ENCODE peak calls at places on chromosomes 13 and 19, in four cellular contexts. E is H1, L is WTC11, O is HCT116. V is an unnamed sample.

GRCh38 chr19:50835785-50836542 is 2.6 kb upstream of the KLK15 start:
- DNase-seq in E (peak), L (peak), O (peak), V (peak)

GRCh38 chr19:48372904-48373303 is 8.7 kb downstream of the SYNGR4 start:
- DNase-seq in E (no peak), L (no peak), O (no peak), V (no peak)

GRCh38 chr19:39425744-39426143 is 10.0 kb downstream of the RPS16 start:
- DNase-seq in E (no peak), L (no peak), O (no peak), V (no peak)

GRCh38 chr19:29260477-29261317 is 47.7 kb upstream of the UQCRFS1 start:
- DNase-seq in E (peak), L (peak), O (peak), V (peak)

GRCh38 chr13:98299243-98299953 is 122.3 kb upstream of the RNF113B start:
- DNase-seq in E (no peak), L (no peak), O (no peak), V (no peak)

GRCh38 chr13:29594310-29594709 is 1.2 kb downstream of the SLC7A1 start:
- DNase-seq in E (no peak), L (no peak), O (no peak), V (no peak)

GRCh38 chr13:38543561-38543960 is 143.3 kb upstream of the FREM2 start:
- DNase-seq in E (no peak), L (no peak), O (no peak), V (no peak)

GRCh38 chr13:44692173-44692713 is 116.1 kb upstream of the TSC22D1 start:
- DNase-seq in E (no peak), L (no peak), O (peak), V (peak)

GRCh38 chr19:16143399-16144215 is at the start of gene HSH2D:
- DNase-seq in E (peak), L (peak), O (peak), V (no peak)

GRCh38 chr19:16470911-16471811 is 609 bp downstream of the EPS15L1 start:
- DNase-seq in E (peak), L (no peak), O (no peak), V (peak)

GRCh38 chr19:48419158-48419920 is 25.9 kb downstream of the GRIN2D start:
- DNase-seq in E (peak), L (peak), O (no peak), V (peak)

DNA sequence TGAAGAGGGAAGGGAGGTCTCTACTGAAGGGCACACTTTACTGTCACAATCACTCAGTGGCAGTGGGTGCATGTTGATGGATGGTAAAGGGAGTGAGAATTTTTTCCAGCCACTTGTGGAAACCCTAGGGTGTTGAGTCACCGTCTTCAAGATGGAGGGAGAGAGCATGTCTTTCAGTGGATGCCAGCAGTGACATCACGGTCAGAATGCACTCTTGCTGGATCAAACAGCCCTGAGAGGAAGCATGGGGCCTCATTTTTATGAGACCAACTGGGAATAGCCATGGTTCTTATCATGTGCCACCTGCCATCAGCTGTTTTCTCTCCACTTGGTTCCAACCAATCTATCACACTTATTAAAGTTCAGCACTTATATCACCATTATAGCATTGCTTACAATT is 182.5 kb downstream of the KCNRG start:
- DNase-seq in E (no peak), L (no peak), O (no peak), V (no peak)
- TF ChIP-seq SP1 in E (no peak), L (no peak), O (no peak), V (no peak)

GRCh38 chr19:13984875-13985741 is 21.0 kb downstream of the RFX1 start:
- DNase-seq in E (no peak), L (no peak), O (no peak), V (no peak)

GRCh38 chr19:13981988-13982501 is 24.1 kb downstream of the RFX1 start:
- DNase-seq in E (no peak), L (no peak), O (no peak), V (no peak)

GRCh38 chr19:13982773-13983172 is 23.3 kb downstream of the RFX1 start:
- DNase-seq in E (no peak), L (no peak), O (no peak), V (no peak)

GRCh38 chr19:13984186-13984585 is 21.9 kb downstream of the RFX1 start:
- DNase-seq in E (no peak), L (no peak), O (no peak), V (no peak)

DNA sequence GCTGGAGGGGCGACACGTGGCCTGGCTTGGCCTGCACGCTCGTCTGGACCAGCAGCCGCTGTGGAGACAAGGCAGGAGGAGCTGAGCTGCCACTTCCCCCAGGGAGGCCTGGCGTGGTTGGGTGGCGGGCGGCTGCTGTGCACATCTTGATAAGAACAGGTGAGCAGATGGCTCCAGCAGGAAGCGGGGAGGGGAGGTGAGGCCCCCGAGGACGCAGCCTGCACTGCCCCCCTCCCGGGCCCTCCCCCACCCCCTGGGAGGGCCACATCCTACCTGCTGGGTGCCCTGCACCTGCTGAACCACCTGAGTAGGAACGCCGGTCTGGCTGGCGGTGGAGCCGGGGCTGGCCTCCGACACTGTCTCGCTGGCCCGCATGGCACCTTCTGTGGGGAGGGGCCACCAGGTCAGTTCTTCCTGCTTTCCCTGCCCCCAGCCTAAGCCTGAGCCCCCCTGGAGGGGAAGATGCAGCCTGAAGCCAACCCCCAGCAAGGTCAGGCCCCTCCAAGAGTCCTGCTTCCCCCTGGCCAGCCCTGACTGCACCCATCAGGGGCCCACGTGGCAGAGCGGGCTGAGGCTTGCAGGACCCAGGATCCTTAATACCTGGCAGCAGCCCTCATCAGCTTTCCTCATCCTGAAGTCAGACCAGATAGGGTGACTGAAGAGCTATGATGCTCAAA is 22.8 kb downstream of the RFX1 start:
- DNase-seq in E (no peak), L (no peak), O (no peak), V (no peak)
- TF ChIP-seq SP1 in E (no peak), L (no peak), O (no peak), V (no peak)

GRCh38 chr13:113445791-113446487 is 7.3 kb downstream of the ADPRHL1 start:
- DNase-seq in E (no peak), L (no peak), O (no peak), V (no peak)
- TF ChIP-seq SP1 in E (no peak), L (no peak), O (no peak), V (no peak)

DNA sequence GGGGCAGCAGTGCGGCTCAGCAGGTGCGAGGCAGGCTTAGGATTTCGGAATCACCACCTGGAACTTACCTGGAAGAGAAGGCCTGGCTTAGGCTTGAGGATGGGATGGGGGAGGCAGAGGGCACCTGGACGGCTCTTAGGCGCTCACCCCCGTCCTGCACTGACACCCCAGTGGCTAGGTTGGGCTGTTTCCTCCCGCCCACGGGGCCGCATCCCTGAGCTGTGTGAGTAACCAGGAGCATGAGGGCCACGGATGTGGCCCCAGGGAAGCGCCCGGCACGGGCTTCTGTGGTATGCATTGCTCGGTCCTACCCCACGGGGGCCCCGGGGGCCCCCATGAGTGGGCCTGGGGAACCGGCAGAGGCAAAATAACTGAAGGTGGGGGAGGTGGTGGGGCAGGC is 2.4 kb upstream of the NKPD1 start:
- DNase-seq in E (no peak), L (no peak), O (no peak), V (no peak)
- TF ChIP-seq SP1 in E (no peak), L (no peak), O (no peak), V (no peak)

GRCh38 chr13:66618702-66619101 is 611.4 kb downstream of the PCDH9 start:
- DNase-seq in E (no peak), L (no peak), O (peak), V (peak)
- TF ChIP-seq SP1 in E (no peak), L (no peak), O (no peak), V (no peak)

GRCh38 chr13:113152894-113153809 is 5.3 kb upstream of the PROZ start:
- DNase-seq in E (peak), L (peak), O (no peak), V (peak)
- TF ChIP-seq SP1 in E (no peak), L (no peak), O (no peak), V (no peak)

GRCh38 chr13:23383151-23383550 is 50.4 kb downstream of the SACS start:
- DNase-seq in E (no peak), L (no peak), O (no peak), V (no peak)

GRCh38 chr13:23381877-23382276 is 51.6 kb downstream of the SACS start:
- DNase-seq in E (no peak), L (no peak), O (no peak), V (no peak)

GRCh38 chr13:23378009-23378632 is 55.4 kb downstream of the SACS start:
- DNase-seq in E (no peak), L (no peak), O (no peak), V (no peak)

GRCh38 chr13:23377603-23378002 is 55.9 kb downstream of the SACS start:
- DNase-seq in E (no peak), L (no peak), O (no peak), V (no peak)

DNA sequence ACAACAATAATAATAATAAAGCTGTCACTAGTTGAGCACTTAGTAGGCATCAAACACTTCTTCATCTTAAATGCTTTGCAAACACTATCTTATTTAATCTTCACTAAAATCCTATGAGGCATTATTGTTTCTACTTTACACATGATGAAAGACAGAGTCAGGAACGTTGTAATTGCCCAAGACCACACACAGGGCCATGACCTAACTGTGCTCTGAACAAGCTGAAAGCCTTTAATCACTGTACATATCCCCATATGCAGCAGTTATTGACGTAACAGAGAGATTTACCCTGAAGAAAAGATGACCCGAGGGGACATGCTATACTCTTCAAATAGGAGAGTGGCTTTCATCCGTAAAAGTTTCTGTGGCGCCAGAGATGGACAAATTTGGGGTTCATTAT is 53.0 kb downstream of the SACS start:
- DNase-seq in E (no peak), L (no peak), O (no peak), V (no peak)
- TF ChIP-seq SP1 in E (no peak), L (no peak), O (no peak), V (no peak)

GRCh38 chr19:4393947-4394590 is 6.3 kb downstream of the SH3GL1 start:
- DNase-seq in E (no peak), L (no peak), O (no peak), V (no peak)

GRCh38 chr19:4401482-4402170 is 814 bp upstream of the CHAF1A start:
- DNase-seq in E (no peak), L (no peak), O (no peak), V (no peak)

GRCh38 chr19:4402171-4403004 is at the start of gene CHAF1A:
- DNase-seq in E (peak), L (peak), O (peak), V (peak)

GRCh38 chr19:4399871-4400768 is at the start of gene SH3GL1:
- DNase-seq in E (peak), L (peak), O (peak), V (peak)

GRCh38 chr19:4396949-4397783 is 3.2 kb downstream of the SH3GL1 start:
- DNase-seq in E (no peak), L (no peak), O (no peak), V (no peak)
- TF ChIP-seq SP1 in E (no peak), L (no peak), O (no peak), V (no peak)

GRCh38 chr13:33536639-33537425 is 251.3 kb upstream of the STARD13 start:
- DNase-seq in E (no peak), L (no peak), O (no peak), V (no peak)
- TF ChIP-seq SP1 in E (no peak), L (no peak), O (no peak), V (no peak)

DNA sequence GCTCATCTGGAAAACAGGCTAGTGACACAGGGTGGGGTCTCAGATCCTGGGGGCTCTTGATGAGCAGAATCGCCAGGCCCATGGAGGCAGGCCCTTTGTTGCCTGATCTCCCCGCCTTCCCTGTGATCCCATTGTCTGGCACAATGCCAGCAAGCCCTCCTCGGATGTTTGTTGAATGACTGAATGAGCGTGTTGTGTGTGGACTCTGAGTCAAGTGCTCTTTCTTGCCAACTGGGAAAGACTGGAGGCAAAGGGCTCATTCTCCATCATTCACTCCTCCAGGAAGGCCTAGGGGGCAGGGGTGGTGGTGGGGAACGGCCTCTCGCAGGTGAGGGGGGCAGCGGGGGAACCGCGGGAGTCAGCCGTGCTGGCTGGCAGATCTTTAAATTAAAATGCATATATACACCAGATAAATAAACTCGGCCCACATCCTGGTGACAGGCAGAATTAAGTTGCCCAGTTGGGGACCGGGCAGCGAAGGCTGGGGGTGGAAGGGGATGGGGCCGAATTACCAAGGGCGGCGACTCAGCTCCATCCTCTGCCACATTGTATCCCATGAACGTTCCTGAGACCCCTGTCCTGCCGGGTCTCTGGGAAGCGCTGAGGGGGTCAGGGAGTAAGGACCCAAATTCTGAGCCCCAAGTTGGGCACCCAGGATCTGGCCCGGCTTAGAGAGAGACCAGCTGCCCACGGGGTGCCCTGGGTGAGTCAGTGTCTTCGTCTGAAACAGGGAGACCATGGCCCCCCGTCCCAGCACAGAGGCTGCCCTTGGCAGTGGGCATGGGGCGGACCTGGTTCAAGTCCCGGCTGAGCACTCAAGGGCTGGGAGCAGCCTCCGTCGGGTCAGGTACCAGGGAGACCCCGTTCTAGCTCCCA is 24.5 kb downstream of the EFNA2 start:
- DNase-seq in E (no peak), L (no peak), O (no peak), V (no peak)
- TF ChIP-seq SP1 in E (no peak), L (no peak), O (no peak), V (no peak)

V was measured in K562.